ENCODE peak calls at places on chromosomes 6 and 20, in nine cellular contexts. Q is fibroblast of pulmonary artery, D is GM10248, M is WTC11, W is GM20000, X is SK-N-SH, K is upper lobe of right lung, A is MM.1S, H is vagina. Y is an unnamed sample.

GRCh38 chr6:34447915-34448314 is 18.0 kb upstream of the PACSIN1 start:
- DNase-seq in D (no peak), H (no peak), X (no peak), A (peak), Q (no peak), M (peak), K (peak), W (no peak), Y (peak)

GRCh38 chr20:8664778-8665177 is 404.1 kb upstream of the PLCB4 start:
- DNase-seq in A (no peak), H (no peak), K (no peak), M (no peak), Q (no peak), X (no peak), D (no peak), W (no peak), Y (no peak)

GRCh38 chr6:135603249-135603648 is 105.7 kb upstream of the AHI1 start:
- DNase-seq in H (no peak), A (no peak), K (no peak), D (no peak), Q (no peak), W (no peak), X (no peak), M (no peak), Y (no peak)

GRCh38 chr6:133017581-133017980 is 203.2 kb downstream of the RPS12 start:
- DNase-seq in X (no peak), Q (peak), W (no peak), K (no peak), A (no peak), H (no peak), M (no peak), D (no peak), Y (peak)

GRCh38 chr6:16676978-16677377 is 84.3 kb downstream of the ATXN1 start:
- DNase-seq in K (no peak), Q (peak), H (no peak), X (no peak), M (no peak), A (no peak), D (no peak), W (no peak), Y (peak)

GRCh38 chr6:2790588-2790987 is 25.4 kb downstream of the WRNIP1 start:
- DNase-seq in M (peak), X (no peak), A (no peak), K (no peak), W (no peak), D (no peak), H (peak), Q (peak), Y (no peak)

GRCh38 chr6:16669227-16669626 is 92.0 kb downstream of the ATXN1 start:
- DNase-seq in X (no peak), M (no peak), A (peak), W (no peak), Q (peak), K (no peak), D (no peak), H (no peak), Y (peak)

GRCh38 chr20:60097285-60097684 is 139.1 kb downstream of the CDH26 start:
- DNase-seq in W (no peak), M (no peak), H (no peak), K (no peak), D (no peak), Q (no peak), X (no peak), A (no peak), Y (no peak)

GRCh38 chr6:52877168-52877567 is 32.3 kb downstream of the GSTA3 start:
- DNase-seq in D (no peak), K (no peak), H (no peak), W (no peak), M (no peak), A (peak), Q (peak), X (no peak), Y (peak)

GRCh38 chr20:40993794-40994540 is 34.7 kb upstream of the TOP1 start:
- DNase-seq in M (no peak), A (no peak), X (no peak), Q (no peak), D (no peak), K (no peak), W (no peak), H (no peak), Y (no peak)

GRCh38 chr6:139595183-139595582 is 220.7 kb upstream of the CITED2 start:
- DNase-seq in Q (peak), A (no peak), M (no peak), X (no peak), K (no peak), W (no peak), D (no peak), H (no peak), Y (no peak)

GRCh38 chr6:31049518-31049917 is 39.2 kb downstream of the MUC22 start:
- DNase-seq in W (no peak), D (no peak), X (no peak), K (no peak), M (no peak), H (no peak), Q (no peak), A (no peak), Y (no peak)

GRCh38 chr6:130426078-130426726 is 60.4 kb downstream of the TMEM200A start:
- DNase-seq in H (no peak), W (no peak), Q (no peak), A (no peak), X (no peak), M (no peak), D (no peak), K (no peak), Y (peak)

GRCh38 chr20:58389324-58389967 is 417 bp downstream of the VAPB start:
- DNase-seq in X (peak), K (no peak), M (peak), A (peak), Q (peak), D (peak), H (no peak), W (peak), Y (peak)

GRCh38 chr6:24497254-24497989 is 2.7 kb downstream of the ALDH5A1 start:
- DNase-seq in K (no peak), D (peak), H (no peak), X (no peak), M (no peak), A (no peak), W (peak), Q (no peak), Y (no peak)

GRCh38 chr6:50211582-50211981 is 161.9 kb upstream of the DEFB112 start:
- DNase-seq in X (no peak), W (no peak), A (no peak), Q (no peak), K (no peak), M (no peak), H (no peak), D (no peak), Y (no peak)

GRCh38 chr6:110357696-110358535 is at the start of gene METTL24:
- DNase-seq in Q (no peak), X (peak), K (no peak), W (peak), A (no peak), D (peak), H (no peak), M (peak), Y (no peak)
- TF ChIP-seq CTCF in Q (no peak), X (no peak), K (no peak), W (no peak), A (no peak), D (peak), H (no peak), M (no peak), Y (no peak)

DNA sequence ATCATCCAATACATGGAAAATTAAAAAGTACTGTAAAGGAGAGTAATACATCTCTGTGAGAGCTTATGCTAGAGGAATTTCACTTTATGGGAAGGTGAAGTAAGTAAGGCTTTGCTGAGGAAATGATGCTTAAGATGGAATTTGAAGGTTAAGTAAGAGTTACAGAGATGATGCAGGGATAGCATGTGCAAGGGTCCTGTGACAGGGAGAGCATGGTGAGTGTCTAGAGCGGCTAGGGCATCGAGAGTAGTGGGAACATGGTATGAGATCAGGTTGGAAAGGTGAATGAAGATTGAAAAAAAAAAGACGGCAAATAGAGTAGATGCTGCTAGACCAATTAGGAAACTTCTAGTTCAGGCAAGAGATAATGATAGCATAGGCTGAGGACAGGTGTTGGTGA is 14.8 kb downstream of the PM20D2 start:
- DNase-seq in D (no peak), A (no peak), K (no peak), W (no peak), Q (no peak), M (no peak), X (no peak), H (no peak), Y (no peak)
- TF ChIP-seq CTCF in D (no peak), A (no peak), K (no peak), W (no peak), Q (no peak), M (no peak), X (no peak), H (no peak), Y (no peak)

DNA sequence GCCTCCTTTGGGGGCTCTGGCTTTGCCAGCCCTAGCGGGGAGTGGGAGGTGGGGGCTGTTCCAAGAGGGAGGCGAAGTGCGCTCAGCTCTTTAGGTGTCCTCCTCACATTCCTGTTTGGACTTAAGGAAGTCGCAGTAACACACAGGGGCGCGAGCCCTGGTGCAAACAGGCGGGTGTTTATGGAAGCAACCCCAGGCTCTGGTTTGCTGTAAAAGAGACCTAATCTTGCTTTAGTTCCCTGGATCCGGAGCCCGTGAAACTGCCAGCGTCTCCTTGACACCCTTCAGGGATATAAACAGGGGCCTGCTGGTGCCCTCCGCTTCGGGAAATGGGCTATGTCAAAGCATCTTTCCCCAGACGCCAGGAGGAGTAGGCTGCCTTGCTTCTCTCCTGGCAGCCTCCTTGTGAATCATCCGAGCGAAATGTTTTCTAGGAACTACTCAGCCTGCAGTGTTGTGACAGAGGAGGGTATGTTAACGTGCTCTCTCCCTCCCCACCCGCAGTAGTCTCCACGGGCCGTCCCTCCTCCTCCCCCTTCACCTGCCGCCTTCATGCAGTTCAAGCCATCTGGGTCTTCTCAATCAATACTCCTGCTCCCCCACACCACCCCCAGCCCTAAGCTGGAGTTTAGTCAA is 168.0 kb upstream of the LRFN2 start:
- DNase-seq in X (peak), W (no peak), H (no peak), Q (peak), A (no peak), M (no peak), K (no peak), D (no peak), Y (peak)
- TF ChIP-seq CTCF in X (no peak), W (no peak), H (no peak), Q (no peak), A (no peak), M (no peak), K (no peak), D (no peak), Y (no peak)

DNA sequence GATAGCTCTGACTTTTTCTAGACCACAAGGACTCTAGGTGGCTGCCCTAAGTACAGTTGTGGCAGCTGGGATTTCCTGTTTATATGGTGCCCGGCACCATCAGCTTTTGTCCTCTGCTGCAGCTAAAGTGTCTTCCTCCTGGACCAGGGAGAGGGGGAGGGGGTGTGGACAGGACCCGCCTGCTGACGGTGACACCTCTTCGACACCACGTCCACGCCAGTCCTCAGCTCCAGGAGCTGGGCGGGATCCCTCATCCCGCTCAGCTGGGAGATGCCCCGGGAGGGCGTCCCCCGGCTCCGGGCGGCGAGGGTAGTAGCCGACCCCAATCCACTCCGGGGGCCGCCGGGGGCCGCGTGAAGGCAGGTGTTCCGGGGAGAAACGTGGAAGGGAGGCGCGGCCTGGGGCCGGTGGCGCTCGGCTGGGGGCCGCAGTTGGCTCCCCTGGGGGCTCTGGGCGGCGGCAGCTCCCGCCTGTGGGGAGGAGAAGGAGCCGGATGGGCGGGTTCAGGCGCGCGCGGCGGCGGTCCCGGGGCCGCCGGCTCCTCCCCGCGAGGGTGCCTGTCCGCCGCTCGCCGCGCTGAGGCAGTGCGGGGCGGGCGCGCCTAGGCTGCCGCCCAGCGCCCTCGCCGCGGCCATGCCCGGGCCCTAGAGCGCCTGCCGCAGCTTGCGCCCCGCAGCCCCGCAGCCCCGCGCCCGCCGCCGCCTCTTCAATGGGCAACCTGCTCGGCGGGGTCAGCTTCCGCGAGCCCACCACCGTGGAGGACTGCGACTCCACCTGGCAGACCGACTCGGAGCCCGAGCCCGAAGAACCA is at the start of gene OGFRL1:
- DNase-seq in X (peak), A (peak), K (peak), H (peak), M (peak), D (peak), Q (peak), W (peak), Y (peak)
- TF ChIP-seq CTCF in X (no peak), A (no peak), K (no peak), H (no peak), M (no peak), D (peak), Q (no peak), W (peak), Y (no peak)